ENCODE peak calls at places on chromosomes 16 and 17, in four cellular contexts. One of them, this sample, is unnamed.

GRCh38 chr17:8473451-8474192 is 37.9 kb downstream of the NDEL1 start:
- DNase-seq in uterus: no peak
- DNase-seq in lower leg skin: no peak
- DNase-seq in transverse colon: no peak
- DNase-seq in this sample: no peak

GRCh38 chr16:67517661-67518423 is 10.8 kb upstream of the RIPOR1 start:
- DNase-seq in uterus: no peak
- DNase-seq in lower leg skin: no peak
- DNase-seq in transverse colon: peak; percentile 28
- DNase-seq in this sample: no peak

GRCh38 chr16:17633146-17633966 is 162.6 kb upstream of the XYLT1 start:
- DNase-seq in uterus: no peak
- DNase-seq in lower leg skin: peak; percentile 50
- DNase-seq in transverse colon: no peak
- DNase-seq in this sample: no peak

GRCh38 chr17:71922439-71922838 is 198.4 kb upstream of the SOX9 start:
- DNase-seq in uterus: no peak
- DNase-seq in lower leg skin: no peak
- DNase-seq in transverse colon: no peak
- DNase-seq in this sample: no peak

GRCh38 chr17:59027750-59028149 is 78.9 kb downstream of the TRIM37 start:
- DNase-seq in uterus: no peak
- DNase-seq in lower leg skin: no peak
- DNase-seq in transverse colon: no peak
- DNase-seq in this sample: no peak

GRCh38 chr17:32275060-32276042 is 9.7 kb downstream of the RHBDL3 start:
- DNase-seq in uterus: peak; percentile 55
- DNase-seq in lower leg skin: no peak
- DNase-seq in transverse colon: no peak
- DNase-seq in this sample: no peak

GRCh38 chr17:50955160-50955559 is 89.0 kb upstream of the TOB1 start:
- DNase-seq in uterus: no peak
- DNase-seq in lower leg skin: no peak
- DNase-seq in transverse colon: no peak
- DNase-seq in this sample: no peak

GRCh38 chr17:40474419-40475002 is 26.9 kb downstream of the TNS4 start:
- DNase-seq in uterus: peak; percentile 62
- DNase-seq in lower leg skin: no peak
- DNase-seq in transverse colon: no peak
- DNase-seq in this sample: no peak

GRCh38 chr16:30183961-30184429 is 593 bp downstream of the CORO1A start:
- DNase-seq in uterus: no peak
- DNase-seq in lower leg skin: no peak
- DNase-seq in transverse colon: peak; percentile 76
- DNase-seq in this sample: peak; percentile 65

GRCh38 chr17:61106354-61106753 is 293.3 kb upstream of the TBX2 start:
- DNase-seq in uterus: no peak
- DNase-seq in lower leg skin: no peak
- DNase-seq in transverse colon: no peak
- DNase-seq in this sample: no peak

GRCh38 chr17:82687375-82687861 is 11.1 kb downstream of the RAB40B start:
- DNase-seq in uterus: no peak
- DNase-seq in lower leg skin: no peak
- DNase-seq in transverse colon: no peak
- DNase-seq in this sample: no peak

GRCh38 chr16:85329999-85330693 is 217.9 kb upstream of the CIBAR2 start:
- DNase-seq in uterus: no peak
- DNase-seq in lower leg skin: no peak
- DNase-seq in transverse colon: no peak
- DNase-seq in this sample: no peak

GRCh38 chr16:47493358-47494337 is 32.5 kb downstream of the PHKB start:
- DNase-seq in uterus: no peak
- DNase-seq in lower leg skin: no peak
- DNase-seq in transverse colon: no peak
- DNase-seq in this sample: no peak

GRCh38 chr16:21560462-21560861 is 38.9 kb upstream of the METTL9 start:
- DNase-seq in uterus: no peak
- DNase-seq in lower leg skin: no peak
- DNase-seq in transverse colon: peak; percentile 5
- DNase-seq in this sample: peak; percentile 48

GRCh38 chr16:56662357-56663354 is 4.9 kb downstream of the MT1F start:
- DNase-seq in uterus: no peak
- DNase-seq in lower leg skin: no peak
- DNase-seq in transverse colon: no peak
- DNase-seq in this sample: no peak

GRCh38 chr16:89210904-89211515 is 6.5 kb upstream of the ZNF778 start:
- DNase-seq in uterus: no peak
- DNase-seq in lower leg skin: no peak
- DNase-seq in transverse colon: no peak
- DNase-seq in this sample: no peak

GRCh38 chr16:4918790-4919210 is 18.1 kb downstream of the PPL start:
- DNase-seq in uterus: no peak
- DNase-seq in lower leg skin: peak; percentile 38
- DNase-seq in transverse colon: peak; percentile 50
- DNase-seq in this sample: no peak

GRCh38 chr16:85330694-85331188 is 218.5 kb upstream of the CIBAR2 start:
- DNase-seq in uterus: no peak
- DNase-seq in lower leg skin: no peak
- DNase-seq in transverse colon: no peak
- DNase-seq in this sample: no peak

GRCh38 chr16:57648590-57649442 is 19.3 kb upstream of the ADGRG3 start:
- DNase-seq in uterus: peak; percentile 63
- DNase-seq in lower leg skin: peak; percentile 73
- DNase-seq in transverse colon: peak; percentile 86
- DNase-seq in this sample: peak; percentile 79

GRCh38 chr16:4960579-4960978 is 2.4 kb downstream of the SEC14L5 start:
- DNase-seq in uterus: no peak
- DNase-seq in lower leg skin: no peak
- DNase-seq in transverse colon: no peak
- DNase-seq in this sample: no peak

GRCh38 chr17:81676906-81677305 is 6.7 kb downstream of the ARL16 start:
- DNase-seq in uterus: no peak
- DNase-seq in lower leg skin: no peak
- DNase-seq in transverse colon: no peak
- DNase-seq in this sample: no peak

GRCh38 chr17:10051112-10051511 is 146.0 kb upstream of the RCVRN start:
- DNase-seq in uterus: no peak
- DNase-seq in lower leg skin: no peak
- DNase-seq in transverse colon: no peak
- DNase-seq in this sample: no peak

GRCh38 chr16:17038415-17038814 is 432.3 kb downstream of the XYLT1 start:
- DNase-seq in uterus: no peak
- DNase-seq in lower leg skin: no peak
- DNase-seq in transverse colon: no peak
- DNase-seq in this sample: no peak

GRCh38 chr16:53886482-53887378 is 182.8 kb downstream of the FTO start:
- DNase-seq in uterus: no peak
- DNase-seq in lower leg skin: no peak
- DNase-seq in transverse colon: no peak
- DNase-seq in this sample: no peak

GRCh38 chr17:48625502-48626201 is 506 bp downstream of the HOXB9 start:
- DNase-seq in uterus: peak; percentile 52
- DNase-seq in lower leg skin: no peak
- DNase-seq in transverse colon: peak; percentile 89
- DNase-seq in this sample: no peak

GRCh38 chr17:29102741-29103181 is 59.8 kb downstream of the PIPOX start:
- DNase-seq in uterus: no peak
- DNase-seq in lower leg skin: no peak
- DNase-seq in transverse colon: no peak
- DNase-seq in this sample: no peak

GRCh38 chr16:50311891-50312501 is 45.6 kb downstream of the ADCY7 start:
- DNase-seq in uterus: no peak
- DNase-seq in lower leg skin: peak; percentile 14
- DNase-seq in transverse colon: no peak
- DNase-seq in this sample: peak; percentile 58

GRCh38 chr17:38632334-38632733 is 26.6 kb upstream of the SRCIN1 start:
- DNase-seq in uterus: no peak
- DNase-seq in lower leg skin: no peak
- DNase-seq in transverse colon: no peak
- DNase-seq in this sample: no peak

GRCh38 chr17:80755650-80756405 is 211.2 kb downstream of the RPTOR start:
- DNase-seq in uterus: no peak
- DNase-seq in lower leg skin: no peak
- DNase-seq in transverse colon: no peak
- DNase-seq in this sample: peak; percentile 50

GRCh38 chr16:81366316-81366932 is 51.7 kb downstream of the GAN start:
- DNase-seq in uterus: no peak
- DNase-seq in lower leg skin: no peak
- DNase-seq in transverse colon: no peak
- DNase-seq in this sample: no peak

GRCh38 chr16:75241412-75241811 is 10.0 kb downstream of the BCAR1 start:
- DNase-seq in uterus: no peak
- DNase-seq in lower leg skin: no peak
- DNase-seq in transverse colon: no peak
- DNase-seq in this sample: no peak

GRCh38 chr17:2337811-2338657 is 733 bp downstream of the SGSM2 start:
- DNase-seq in uterus: peak; percentile 54
- DNase-seq in lower leg skin: no peak
- DNase-seq in transverse colon: peak; percentile 76
- DNase-seq in this sample: peak; percentile 83

GRCh38 chr17:37708616-37709212 is 36.1 kb downstream of the HNF1B start:
- DNase-seq in uterus: no peak
- DNase-seq in lower leg skin: no peak
- DNase-seq in transverse colon: peak; percentile 70
- DNase-seq in this sample: no peak

GRCh38 chr17:35804658-35805192 is 4.6 kb upstream of the TAF15 start:
- DNase-seq in uterus: no peak
- DNase-seq in lower leg skin: peak; percentile 55
- DNase-seq in transverse colon: peak; percentile 50
- DNase-seq in this sample: peak; percentile 73

GRCh38 chr17:17915183-17915582 is 57.0 kb downstream of the TOM1L2 start:
- DNase-seq in uterus: no peak
- DNase-seq in lower leg skin: no peak
- DNase-seq in transverse colon: no peak
- DNase-seq in this sample: peak; percentile 0

GRCh38 chr17:76917829-76918228 is 49.6 kb downstream of the MGAT5B start:
- DNase-seq in uterus: no peak
- DNase-seq in lower leg skin: no peak
- DNase-seq in transverse colon: no peak
- DNase-seq in this sample: no peak

GRCh38 chr16:57859331-57859730 is 57.0 kb upstream of the KIFC3 start:
- DNase-seq in uterus: no peak
- DNase-seq in lower leg skin: no peak
- DNase-seq in transverse colon: no peak
- DNase-seq in this sample: no peak

GRCh38 chr17:66751771-66752170 is 83.1 kb upstream of the CACNG5 start:
- DNase-seq in uterus: no peak
- DNase-seq in lower leg skin: no peak
- DNase-seq in transverse colon: no peak
- DNase-seq in this sample: no peak

GRCh38 chr17:66749217-66749832 is 85.6 kb upstream of the CACNG5 start:
- DNase-seq in uterus: no peak
- DNase-seq in lower leg skin: no peak
- DNase-seq in transverse colon: no peak
- DNase-seq in this sample: peak; percentile 47

GRCh38 chr17:66748578-66748977 is 86.3 kb upstream of the CACNG5 start:
- DNase-seq in uterus: no peak
- DNase-seq in lower leg skin: no peak
- DNase-seq in transverse colon: no peak
- DNase-seq in this sample: peak; percentile 42

GRCh38 chr17:66752411-66752810 is 82.5 kb upstream of the CACNG5 start:
- DNase-seq in uterus: no peak
- DNase-seq in lower leg skin: no peak
- DNase-seq in transverse colon: no peak
- DNase-seq in this sample: peak; percentile 20

GRCh38 chr17:66750756-66751543 is 84.0 kb upstream of the CACNG5 start:
- DNase-seq in uterus: no peak
- DNase-seq in lower leg skin: no peak
- DNase-seq in transverse colon: no peak
- DNase-seq in this sample: peak; percentile 19
- TF ChIP-seq POLR2A in uterus: no peak
- TF ChIP-seq POLR2A in lower leg skin: no peak
- TF ChIP-seq POLR2A in transverse colon: no peak
- TF ChIP-seq POLR2A in this sample: no peak

GRCh38 chr17:7259555-7259889 is 2.8 kb downstream of the CLDN7 start:
- DNase-seq in uterus: no peak
- DNase-seq in lower leg skin: no peak
- DNase-seq in transverse colon: peak; percentile 42
- DNase-seq in this sample: no peak
- TF ChIP-seq POLR2A in uterus: no peak
- TF ChIP-seq POLR2A in lower leg skin: no peak
- TF ChIP-seq POLR2A in transverse colon: no peak
- TF ChIP-seq POLR2A in this sample: no peak

GRCh38 chr17:4499431-4500187 is 928 bp downstream of the SPNS2 start:
- DNase-seq in uterus: no peak
- DNase-seq in lower leg skin: no peak
- DNase-seq in transverse colon: no peak
- DNase-seq in this sample: no peak

GRCh38 chr17:4500188-4500565 is 1.5 kb downstream of the SPNS2 start:
- DNase-seq in uterus: no peak
- DNase-seq in lower leg skin: no peak
- DNase-seq in transverse colon: no peak
- DNase-seq in this sample: no peak

GRCh38 chr17:4501295-4501949 is 2.7 kb downstream of the SPNS2 start:
- DNase-seq in uterus: no peak
- DNase-seq in lower leg skin: no peak
- DNase-seq in transverse colon: no peak
- DNase-seq in this sample: no peak

GRCh38 chr17:4498461-4499397 is at the start of gene SPNS2:
- DNase-seq in uterus: no peak
- DNase-seq in lower leg skin: no peak
- DNase-seq in transverse colon: peak; percentile 68
- DNase-seq in this sample: no peak

GRCh38 chr17:4497101-4497824 is 1.4 kb upstream of the SPNS2 start:
- DNase-seq in uterus: no peak
- DNase-seq in lower leg skin: no peak
- DNase-seq in transverse colon: no peak
- DNase-seq in this sample: no peak
- TF ChIP-seq POLR2A in uterus: no peak
- TF ChIP-seq POLR2A in lower leg skin: no peak
- TF ChIP-seq POLR2A in transverse colon: no peak
- TF ChIP-seq POLR2A in this sample: no peak

DNA sequence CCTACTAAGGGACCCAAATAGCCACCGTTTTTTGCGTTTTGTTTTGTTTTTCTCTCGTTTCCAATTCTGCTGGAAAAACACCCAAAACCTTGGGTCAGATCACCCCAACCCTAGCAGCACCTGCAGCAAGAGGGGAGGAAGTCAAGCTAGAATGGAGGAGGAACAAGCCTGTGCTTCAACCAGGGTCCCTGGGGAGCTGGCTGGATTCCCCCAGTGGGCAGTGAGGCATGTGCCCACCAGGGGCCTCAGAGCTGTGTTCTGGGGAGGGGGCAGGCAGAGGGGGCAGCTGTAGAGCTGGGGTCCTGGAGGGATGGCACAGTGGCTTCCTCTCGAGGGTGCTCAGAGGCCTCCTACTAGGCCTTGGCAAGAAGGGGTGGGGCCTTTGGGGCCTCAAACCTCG is 6.5 kb downstream of the CD79B start:
- DNase-seq in uterus: no peak
- DNase-seq in lower leg skin: no peak
- DNase-seq in transverse colon: no peak
- DNase-seq in this sample: no peak
- TF ChIP-seq POLR2A in uterus: no peak
- TF ChIP-seq POLR2A in lower leg skin: no peak
- TF ChIP-seq POLR2A in transverse colon: no peak
- TF ChIP-seq POLR2A in this sample: no peak